ENCODE peak calls at places on chromosome 1, in eight cellular contexts. S is cerebellar cortex, E is Calu3, K is AG09319, Z is NCI-H187, A is head of caudate nucleus, M is body of pancreas, G is HS-27A. P is an unnamed sample.

GRCh38 chr1:96466842-96467241 is 254.7 kb upstream of the PTBP2 start:
- DNase-seq in S (no peak), E (no peak), K (no peak), Z (no peak), A (no peak), M (no peak), G (no peak), P (no peak)

GRCh38 chr1:15966081-15966955 is 9.6 kb downstream of the ZBTB17 start:
- DNase-seq in S (no peak), E (no peak), K (no peak), Z (no peak), A (no peak), M (peak; percentile 37), G (no peak), P (no peak)

GRCh38 chr1:202689493-202690342 is 20.5 kb downstream of the SYT2 start:
- DNase-seq in S (no peak), E (no peak), K (no peak), Z (no peak), A (no peak), M (no peak), G (no peak), P (no peak)

GRCh38 chr1:14571810-14572767 is 26.4 kb upstream of the KAZN start:
- DNase-seq in S (no peak), E (no peak), K (no peak), Z (no peak), A (peak; percentile 43), M (no peak), G (no peak), P (no peak)

GRCh38 chr1:117572546-117572945 is 33.3 kb upstream of the TENT5C start:
- DNase-seq in S (no peak), E (no peak), K (no peak), Z (no peak), A (no peak), M (peak; percentile 39), G (no peak), P (no peak)

GRCh38 chr1:14869197-14869596 is 270.7 kb downstream of the KAZN start:
- DNase-seq in S (no peak), E (no peak), K (no peak), Z (no peak), A (no peak), M (no peak), G (no peak), P (no peak)

GRCh38 chr1:42822833-42823392 is 5.7 kb upstream of the SVBP start:
- DNase-seq in S (no peak), E (no peak), K (peak; percentile 38), Z (no peak), A (no peak), M (no peak), G (no peak), P (peak; percentile 25)

GRCh38 chr1:226950316-226950715 is 10.2 kb downstream of the COQ8A start:
- DNase-seq in S (no peak), E (no peak), K (no peak), Z (no peak), A (no peak), M (no peak), G (no peak), P (no peak)

GRCh38 chr1:61238371-61238689 is 156.0 kb downstream of the NFIA start:
- DNase-seq in S (peak; percentile 65), E (no peak), K (no peak), Z (no peak), A (no peak), M (no peak), G (no peak), P (no peak)

GRCh38 chr1:152479792-152480595 is 30.6 kb upstream of the LCE5A start:
- DNase-seq in S (peak; percentile 36), E (peak; percentile 87), K (no peak), Z (no peak), A (peak; percentile 25), M (peak; percentile 66), G (no peak), P (peak; percentile 83)

GRCh38 chr1:5637171-5637570 is 355.1 kb downstream of the NPHP4 start:
- DNase-seq in S (no peak), E (peak; percentile 19), K (no peak), Z (no peak), A (peak; percentile 40), M (peak; percentile 45), G (no peak), P (peak; percentile 8)

GRCh38 chr1:99557556-99558256 is 88.2 kb upstream of the PALMD start:
- DNase-seq in S (no peak), E (no peak), K (no peak), Z (no peak), A (no peak), M (no peak), G (peak; percentile 57), P (no peak)

GRCh38 chr1:70084314-70084915 is 121.0 kb downstream of the LRRC40 start:
- DNase-seq in S (no peak), E (no peak), K (no peak), Z (no peak), A (no peak), M (no peak), G (no peak), P (no peak)

GRCh38 chr1:54569339-54569738 is 21.3 kb downstream of the ACOT11 start:
- DNase-seq in S (no peak), E (no peak), K (no peak), Z (no peak), A (no peak), M (no peak), G (no peak), P (no peak)